ENCODE peak calls at places on chromosomes 3 and 15, in eight cellular contexts. One of them, this sample, is unnamed.

GRCh38 chr3:94082412-94082937 is 19.6 kb downstream of the NSUN3 start:
- DNase-seq in mesothelial cell of epicardium: no peak
- DNase-seq in germinal center: no peak
- DNase-seq in right atrium auricular region: no peak
- DNase-seq in ovary: no peak
- DNase-seq in heart left ventricle: no peak
- DNase-seq in RCC 7860: no peak
- DNase-seq in occipital lobe: no peak
- DNase-seq in this sample: peak

GRCh38 chr15:43510230-43511011 is 7.0 kb upstream of the MAP1A start:
- DNase-seq in RCC 7860: peak
- DNase-seq in germinal center: peak
- DNase-seq in right atrium auricular region: peak
- DNase-seq in occipital lobe: peak
- DNase-seq in mesothelial cell of epicardium: peak
- DNase-seq in heart left ventricle: peak
- DNase-seq in ovary: peak
- DNase-seq in this sample: peak

GRCh38 chr3:161957467-161957866 is 460.9 kb downstream of the OTOL1 start:
- DNase-seq in mesothelial cell of epicardium: no peak
- DNase-seq in right atrium auricular region: no peak
- DNase-seq in RCC 7860: no peak
- DNase-seq in heart left ventricle: no peak
- DNase-seq in germinal center: no peak
- DNase-seq in ovary: no peak
- DNase-seq in occipital lobe: no peak
- DNase-seq in this sample: no peak

GRCh38 chr3:17360991-17361390 is 381.4 kb downstream of the TBC1D5 start:
- DNase-seq in germinal center: no peak
- DNase-seq in right atrium auricular region: no peak
- DNase-seq in occipital lobe: no peak
- DNase-seq in mesothelial cell of epicardium: no peak
- DNase-seq in ovary: no peak
- DNase-seq in RCC 7860: no peak
- DNase-seq in heart left ventricle: no peak
- DNase-seq in this sample: no peak

GRCh38 chr15:62606376-62607164 is 436.0 kb upstream of the TPM1 start:
- DNase-seq in right atrium auricular region: no peak
- DNase-seq in ovary: no peak
- DNase-seq in heart left ventricle: no peak
- DNase-seq in germinal center: no peak
- DNase-seq in RCC 7860: peak
- DNase-seq in mesothelial cell of epicardium: no peak
- DNase-seq in occipital lobe: no peak
- DNase-seq in this sample: peak

GRCh38 chr15:45795487-45796069 is 160.7 kb downstream of the SQOR start:
- DNase-seq in ovary: no peak
- DNase-seq in mesothelial cell of epicardium: no peak
- DNase-seq in heart left ventricle: peak
- DNase-seq in right atrium auricular region: no peak
- DNase-seq in RCC 7860: peak
- DNase-seq in germinal center: no peak
- DNase-seq in occipital lobe: no peak
- DNase-seq in this sample: peak

GRCh38 chr3:196506687-196507086 is 3.1 kb upstream of the RNF168 start:
- DNase-seq in germinal center: no peak
- DNase-seq in heart left ventricle: no peak
- DNase-seq in mesothelial cell of epicardium: no peak
- DNase-seq in ovary: no peak
- DNase-seq in RCC 7860: no peak
- DNase-seq in occipital lobe: no peak
- DNase-seq in right atrium auricular region: no peak
- DNase-seq in this sample: no peak

GRCh38 chr3:186119499-186119898 is 10.6 kb upstream of the ETV5 start:
- DNase-seq in ovary: no peak
- DNase-seq in occipital lobe: no peak
- DNase-seq in heart left ventricle: no peak
- DNase-seq in right atrium auricular region: no peak
- DNase-seq in mesothelial cell of epicardium: no peak
- DNase-seq in germinal center: no peak
- DNase-seq in RCC 7860: no peak
- DNase-seq in this sample: no peak

GRCh38 chr15:70974004-70974832 is 81.6 kb downstream of the LRRC49 start:
- DNase-seq in heart left ventricle: no peak
- DNase-seq in ovary: no peak
- DNase-seq in germinal center: no peak
- DNase-seq in occipital lobe: no peak
- DNase-seq in mesothelial cell of epicardium: no peak
- DNase-seq in right atrium auricular region: no peak
- DNase-seq in RCC 7860: peak
- DNase-seq in this sample: peak